ENCODE peak calls at places on chromosomes 5 and 9, in ten cellular contexts. J, R, F, E, V, H, A, T, I and L are unnamed samples.

GRCh38 chr5:5546408-5546807 is 123.9 kb downstream of the ICE1 start:
- DNase-seq in R (no peak), H (no peak), F (no peak), I (no peak), V (no peak), J (no peak), T (no peak), E (no peak), A (no peak), L (no peak)

GRCh38 chr9:87793292-87793691 is 67.4 kb downstream of the CTSL start:
- DNase-seq in V (no peak), F (no peak), J (no peak), I (no peak), H (peak; percentile 37), E (no peak), A (peak; percentile 65), R (peak; percentile 56), T (peak; percentile 93), L (peak; percentile 48)

GRCh38 chr5:147310059-147310704 is 75.4 kb downstream of the STK32A start:
- DNase-seq in J (no peak), F (peak; percentile 76), V (peak; percentile 34), I (no peak), H (peak; percentile 89), A (no peak), T (peak; percentile 93), R (peak; percentile 91), E (no peak), L (no peak)

GRCh38 chr5:74786851-74787250 is 19.8 kb downstream of the NSA2 start:
- DNase-seq in V (no peak), H (no peak), F (no peak), A (no peak), I (no peak), R (no peak), E (no peak), T (no peak), J (no peak), L (no peak)

GRCh38 chr9:134933076-134933659 is 15.5 kb upstream of the FCN1 start:
- DNase-seq in T (no peak), R (no peak), I (no peak), A (no peak), E (no peak), V (no peak), J (no peak), H (no peak), F (no peak), L (no peak)

GRCh38 chr5:181221105-181221791 is 1.8 kb upstream of the TRIM41 start:
- DNase-seq in T (no peak), E (no peak), R (no peak), V (peak; percentile 26), I (no peak), F (no peak), H (no peak), J (no peak), A (no peak), L (peak; percentile 19)

GRCh38 chr5:1882337-1883119 is at the start of gene IRX4:
- DNase-seq in H (peak; percentile 44), A (no peak), T (peak; percentile 43), R (peak; percentile 32), E (peak; percentile 62), J (no peak), F (peak; percentile 42), I (no peak), V (no peak), L (no peak)

GRCh38 chr5:180439911-180440769 is 54.0 kb upstream of the CNOT6 start:
- DNase-seq in F (no peak), J (no peak), H (no peak), I (no peak), E (peak; percentile 51), V (peak; percentile 11), A (no peak), T (no peak), R (no peak), L (no peak)

GRCh38 chr9:112764344-112764743 is 13.8 kb downstream of the SNX30 start:
- DNase-seq in T (no peak), J (no peak), V (no peak), I (no peak), A (peak; percentile 54), F (no peak), R (no peak), H (no peak), E (peak; percentile 38), L (no peak)

GRCh38 chr5:33631786-33632185 is 191.0 kb downstream of the TARS1 start:
- DNase-seq in T (no peak), V (no peak), A (no peak), E (no peak), I (no peak), H (no peak), R (peak; percentile 25), F (no peak), J (no peak), L (no peak)

GRCh38 chr9:90846770-90847419 is 45.3 kb downstream of the SYK start:
- DNase-seq in V (no peak), F (no peak), I (no peak), T (no peak), A (no peak), R (no peak), H (no peak), E (no peak), J (no peak), L (no peak)

GRCh38 chr5:150706776-150707390 is 6.0 kb upstream of the RBM22 start:
- DNase-seq in V (no peak), I (no peak), E (no peak), J (no peak), R (no peak), A (no peak), H (no peak), T (no peak), F (no peak), L (no peak)

DNA sequence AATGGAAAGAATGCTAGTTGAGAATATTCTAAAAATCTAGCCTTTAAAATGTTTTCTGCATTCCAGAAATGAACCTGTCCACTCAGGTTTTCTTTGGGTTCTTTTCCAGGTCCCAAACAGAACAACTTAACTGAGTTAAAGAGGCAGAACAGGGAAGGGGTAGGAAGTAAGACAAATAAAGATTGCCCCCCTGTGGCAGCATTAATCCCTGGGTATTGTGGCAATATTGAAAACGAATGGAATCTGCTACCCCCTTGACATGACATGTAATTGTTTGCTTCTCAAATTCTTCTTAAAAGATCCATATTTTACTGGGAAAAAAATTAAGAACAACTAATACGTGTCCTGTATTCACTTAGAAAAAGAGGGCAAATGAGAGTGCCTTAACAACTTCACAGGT is 9.3 kb upstream of the RBM22 start:
- DNase-seq in I (no peak), A (no peak), F (no peak), R (peak; percentile 21), H (no peak), E (peak; percentile 8), J (no peak), T (peak; percentile 14), V (no peak), L (no peak)
- TF ChIP-seq CTCF in I (no peak), A (peak; percentile 40), F (peak; percentile 30), R (peak; percentile 59), H (peak; percentile 51), E (peak; percentile 39), J (no peak), T (peak; percentile 45), V (no peak), L (no peak)

GRCh38 chr9:137217276-137218211 is 4.5 kb downstream of the RNF208 start:
- DNase-seq in A (no peak), I (peak; percentile 42), T (no peak), V (peak; percentile 90), R (peak; percentile 84), F (peak; percentile 53), E (peak; percentile 60), H (peak; percentile 97), J (no peak), L (peak; percentile 43)

GRCh38 chr9:137213160-137214060 is 7.9 kb downstream of the NDOR1 start:
- DNase-seq in R (no peak), A (no peak), T (no peak), I (no peak), E (no peak), F (no peak), V (no peak), H (no peak), J (no peak), L (no peak)

GRCh38 chr9:137214620-137215019 is 7.4 kb downstream of the RNF208 start:
- DNase-seq in J (no peak), F (no peak), V (no peak), T (no peak), H (no peak), R (no peak), E (no peak), A (no peak), I (no peak), L (no peak)

GRCh38 chr9:137216188-137216965 is 5.7 kb downstream of the RNF208 start:
- DNase-seq in T (no peak), V (no peak), J (no peak), F (no peak), H (no peak), R (no peak), I (no peak), E (no peak), A (no peak), L (no peak)

DNA sequence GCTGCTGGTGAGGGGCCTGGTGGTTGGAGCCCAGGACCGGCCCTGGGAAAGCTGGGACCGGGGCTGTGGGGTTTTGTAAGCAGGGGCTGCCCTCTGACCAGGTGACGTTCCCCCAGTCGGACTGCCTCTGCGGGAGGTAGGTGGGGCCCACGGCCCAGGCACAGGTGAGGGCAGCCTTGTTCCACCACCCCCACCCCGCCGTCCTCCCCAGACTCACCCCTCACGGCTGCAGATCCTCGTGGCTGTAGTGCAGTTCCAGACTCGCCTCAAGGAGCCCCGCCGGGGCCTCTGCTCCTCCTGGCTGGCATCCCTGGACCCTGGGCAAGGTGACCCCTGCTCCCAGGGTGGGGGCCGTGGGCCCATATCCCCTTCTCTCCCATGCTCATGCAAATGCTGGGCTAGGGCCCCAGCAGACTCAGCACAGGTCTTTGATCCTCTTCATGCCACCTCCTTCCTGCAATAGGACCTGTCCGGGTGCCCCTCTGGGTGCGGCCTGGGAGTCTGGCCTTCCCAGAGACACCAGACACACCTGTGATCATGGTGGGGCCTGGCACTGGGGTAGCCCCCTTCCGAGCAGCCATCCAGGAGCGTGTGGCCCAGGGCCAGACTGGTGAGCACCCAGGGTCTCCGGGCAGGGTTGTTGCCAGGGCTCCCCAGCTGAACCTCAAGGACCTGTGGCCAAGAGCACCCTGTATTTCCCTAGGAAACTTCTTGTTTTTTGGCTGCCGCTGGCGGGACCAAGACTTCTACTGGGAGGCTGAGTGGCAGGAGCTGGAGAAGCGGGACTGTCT is 6.6 kb downstream of the RNF208 start:
- DNase-seq in T (no peak), J (no peak), I (no peak), H (no peak), R (no peak), E (no peak), A (no peak), F (no peak), V (no peak), L (no peak)
- TF ChIP-seq CTCF in T (no peak), J (no peak), I (no peak), H (no peak), R (no peak), E (no peak), A (no peak), F (no peak), V (no peak), L (no peak)

GRCh38 chr9:110626109-110626829 is 42.3 kb upstream of the MUSK start:
- DNase-seq in E (no peak), I (no peak), R (peak; percentile 56), V (no peak), F (no peak), H (no peak), A (peak; percentile 81), T (no peak), J (no peak), L (no peak)
- TF ChIP-seq CTCF in E (no peak), I (no peak), R (no peak), V (no peak), F (no peak), H (no peak), A (no peak), T (no peak), J (no peak), L (no peak)

GRCh38 chr5:64861281-64861680 is 92.6 kb downstream of the CWC27 start:
- DNase-seq in T (no peak), V (no peak), I (no peak), H (no peak), F (no peak), R (no peak), E (no peak), J (no peak), A (no peak), L (no peak)
- TF ChIP-seq CTCF in T (no peak), V (no peak), I (no peak), H (no peak), F (no peak), R (no peak), E (no peak), J (no peak), A (no peak), L (no peak)